ENCODE peak calls at places on chromosome 2, in six cellular contexts. One of them, this sample, is unnamed. For H3K9me3, the result is how much of the 10 kb centered on the place peaks cover.

GRCh38 chr2:36355157-36355889 is at the start of gene CRIM1:
- DNase-seq in neural progenitor cell: peak
- DNase-seq in cardiac muscle cell: peak
- DNase-seq in endodermal cell: peak
- DNase-seq in A549: peak
- DNase-seq in PC-3: peak
- DNase-seq in this sample: peak

GRCh38 chr2:196318517-196319377 is 147.4 kb upstream of the STK17B start:
- DNase-seq in A549: no peak
- DNase-seq in cardiac muscle cell: no peak
- DNase-seq in endodermal cell: no peak
- DNase-seq in neural progenitor cell: no peak
- DNase-seq in PC-3: no peak
- DNase-seq in this sample: no peak

GRCh38 chr2:120797421-120798289 is 62.0 kb downstream of the GLI2 start:
- DNase-seq in A549: no peak
- DNase-seq in PC-3: no peak
- DNase-seq in cardiac muscle cell: no peak
- DNase-seq in endodermal cell: peak
- DNase-seq in neural progenitor cell: peak
- DNase-seq in this sample: no peak

GRCh38 chr2:172232638-172233253 is 130.0 kb upstream of the DLX2 start:
- DNase-seq in cardiac muscle cell: no peak
- DNase-seq in PC-3: no peak
- DNase-seq in endodermal cell: peak
- DNase-seq in A549: no peak
- DNase-seq in neural progenitor cell: no peak
- DNase-seq in this sample: no peak

GRCh38 chr2:119387381-119388129 is 20.8 kb downstream of the DBI start:
- DNase-seq in endodermal cell: peak
- DNase-seq in cardiac muscle cell: peak
- DNase-seq in PC-3: no peak
- DNase-seq in A549: peak
- DNase-seq in neural progenitor cell: no peak
- DNase-seq in this sample: no peak

GRCh38 chr2:101311390-101312019 is 3.0 kb upstream of the RNF149 start:
- DNase-seq in cardiac muscle cell: no peak
- DNase-seq in neural progenitor cell: no peak
- DNase-seq in endodermal cell: no peak
- DNase-seq in PC-3: no peak
- DNase-seq in A549: no peak
- DNase-seq in this sample: no peak

GRCh38 chr2:118710481-118710880 is 137.0 kb downstream of the EN1 start:
- DNase-seq in cardiac muscle cell: no peak
- DNase-seq in A549: no peak
- DNase-seq in endodermal cell: peak
- DNase-seq in neural progenitor cell: no peak
- DNase-seq in PC-3: no peak
- DNase-seq in this sample: no peak

GRCh38 chr2:147980940-147981339 is 39.6 kb downstream of the ORC4 start:
- DNase-seq in PC-3: no peak
- DNase-seq in cardiac muscle cell: no peak
- DNase-seq in endodermal cell: no peak
- DNase-seq in A549: no peak
- DNase-seq in neural progenitor cell: no peak
- DNase-seq in this sample: no peak

GRCh38 chr2:157856157-157856455 is 20.0 kb downstream of the ACVR1 start:
- DNase-seq in PC-3: no peak
- DNase-seq in A549: no peak
- DNase-seq in endodermal cell: no peak
- DNase-seq in neural progenitor cell: no peak
- DNase-seq in cardiac muscle cell: no peak
- DNase-seq in this sample: no peak

GRCh38 chr2:144950874-144951560 is 431.1 kb upstream of the ZEB2 start:
- DNase-seq in neural progenitor cell: no peak
- DNase-seq in endodermal cell: no peak
- DNase-seq in cardiac muscle cell: peak
- DNase-seq in PC-3: peak
- DNase-seq in A549: peak
- DNase-seq in this sample: no peak

GRCh38 chr2:46179037-46179621 is 118.1 kb upstream of the EPAS1 start:
- DNase-seq in endodermal cell: peak
- DNase-seq in cardiac muscle cell: peak
- DNase-seq in A549: peak
- DNase-seq in neural progenitor cell: no peak
- DNase-seq in PC-3: peak
- DNase-seq in this sample: no peak

DNA sequence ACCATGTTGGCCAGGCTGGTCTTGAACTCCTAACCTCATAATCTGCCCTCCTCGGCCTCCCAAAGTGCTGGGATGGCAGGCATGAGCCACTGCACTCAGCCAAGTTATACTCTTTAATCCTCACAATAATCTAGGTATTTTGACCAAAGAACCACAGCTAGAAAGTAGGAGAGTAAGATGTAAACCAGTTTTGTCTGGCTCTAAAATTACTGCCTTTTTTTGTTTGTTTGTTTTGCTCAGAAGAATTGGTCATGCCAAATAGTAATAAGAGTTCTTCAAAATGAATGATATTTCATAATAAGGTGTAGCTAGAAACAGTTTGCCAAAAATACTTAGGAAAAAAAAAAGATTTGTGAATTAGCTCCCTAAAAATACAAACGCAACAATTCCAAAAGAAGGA is 36.7 kb downstream of the SCN2A start:
- DNase-seq in A549: no peak
- DNase-seq in endodermal cell: no peak
- DNase-seq in cardiac muscle cell: no peak
- DNase-seq in neural progenitor cell: no peak
- DNase-seq in PC-3: no peak
- DNase-seq in this sample: no peak
- TF ChIP-seq CTCF in A549: no peak
- TF ChIP-seq CTCF in endodermal cell: no peak
- TF ChIP-seq CTCF in cardiac muscle cell: no peak
- TF ChIP-seq CTCF in neural progenitor cell: no peak
- TF ChIP-seq CTCF in PC-3: no peak
- TF ChIP-seq CTCF in this sample: no peak

GRCh38 chr2:173606619-173607305 is 252.1 kb downstream of the CDCA7 start:
- DNase-seq in endodermal cell: no peak
- DNase-seq in cardiac muscle cell: no peak
- DNase-seq in neural progenitor cell: no peak
- DNase-seq in PC-3: no peak
- DNase-seq in A549: no peak
- DNase-seq in this sample: no peak
- H3K4me3 ChIP-seq in endodermal cell: no peak
- H3K4me3 ChIP-seq in cardiac muscle cell: no peak
- H3K4me3 ChIP-seq in neural progenitor cell: no peak
- H3K4me3 ChIP-seq in PC-3: no peak
- H3K4me3 ChIP-seq in A549: no peak
- H3K4me3 ChIP-seq in this sample: no peak

DNA sequence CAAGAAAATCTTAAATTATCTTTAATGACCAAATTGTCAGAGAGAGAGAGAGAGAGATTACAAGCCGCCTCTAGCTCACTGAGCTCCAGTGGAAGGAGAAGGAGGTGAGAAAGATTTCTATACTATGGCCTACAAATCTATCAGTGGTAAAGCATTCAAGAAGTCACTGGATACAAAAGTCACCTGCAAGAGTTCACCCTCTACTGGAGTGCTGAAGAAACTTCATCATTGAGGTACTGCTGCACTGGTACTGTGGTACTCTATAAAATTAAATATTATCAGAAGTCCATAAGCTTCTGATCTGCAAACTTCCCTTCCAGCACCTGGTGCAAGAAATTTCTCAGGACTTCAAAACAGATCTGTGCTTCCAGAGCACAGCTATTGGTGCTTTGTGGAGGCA is 48.3 kb upstream of the AGPS start:
- DNase-seq in endodermal cell: no peak
- DNase-seq in PC-3: peak
- DNase-seq in cardiac muscle cell: no peak
- DNase-seq in neural progenitor cell: no peak
- DNase-seq in A549: peak
- DNase-seq in this sample: no peak
- H3K9me3 ChIP-seq in endodermal cell: under half
- H3K9me3 ChIP-seq in PC-3: under half
- H3K9me3 ChIP-seq in cardiac muscle cell: under half
- H3K9me3 ChIP-seq in neural progenitor cell: under half
- H3K9me3 ChIP-seq in A549: under half
- H3K9me3 ChIP-seq in this sample: under half

GRCh38 chr2:222318712-222319575 is 20.1 kb upstream of the PAX3 start:
- DNase-seq in PC-3: no peak
- DNase-seq in cardiac muscle cell: peak
- DNase-seq in A549: peak
- DNase-seq in endodermal cell: peak
- DNase-seq in neural progenitor cell: peak
- DNase-seq in this sample: no peak

GRCh38 chr2:222315443-222316121 is 16.8 kb upstream of the PAX3 start:
- DNase-seq in neural progenitor cell: no peak
- DNase-seq in PC-3: no peak
- DNase-seq in cardiac muscle cell: no peak
- DNase-seq in A549: no peak
- DNase-seq in endodermal cell: no peak
- DNase-seq in this sample: no peak

GRCh38 chr2:222319576-222320440 is 21.0 kb upstream of the PAX3 start:
- DNase-seq in A549: peak
- DNase-seq in PC-3: no peak
- DNase-seq in endodermal cell: peak
- DNase-seq in cardiac muscle cell: peak
- DNase-seq in neural progenitor cell: no peak
- DNase-seq in this sample: no peak

GRCh38 chr2:222320441-222321395 is 21.9 kb upstream of the PAX3 start:
- DNase-seq in neural progenitor cell: peak
- DNase-seq in PC-3: no peak
- DNase-seq in A549: no peak
- DNase-seq in endodermal cell: peak
- DNase-seq in cardiac muscle cell: peak
- DNase-seq in this sample: no peak

DNA sequence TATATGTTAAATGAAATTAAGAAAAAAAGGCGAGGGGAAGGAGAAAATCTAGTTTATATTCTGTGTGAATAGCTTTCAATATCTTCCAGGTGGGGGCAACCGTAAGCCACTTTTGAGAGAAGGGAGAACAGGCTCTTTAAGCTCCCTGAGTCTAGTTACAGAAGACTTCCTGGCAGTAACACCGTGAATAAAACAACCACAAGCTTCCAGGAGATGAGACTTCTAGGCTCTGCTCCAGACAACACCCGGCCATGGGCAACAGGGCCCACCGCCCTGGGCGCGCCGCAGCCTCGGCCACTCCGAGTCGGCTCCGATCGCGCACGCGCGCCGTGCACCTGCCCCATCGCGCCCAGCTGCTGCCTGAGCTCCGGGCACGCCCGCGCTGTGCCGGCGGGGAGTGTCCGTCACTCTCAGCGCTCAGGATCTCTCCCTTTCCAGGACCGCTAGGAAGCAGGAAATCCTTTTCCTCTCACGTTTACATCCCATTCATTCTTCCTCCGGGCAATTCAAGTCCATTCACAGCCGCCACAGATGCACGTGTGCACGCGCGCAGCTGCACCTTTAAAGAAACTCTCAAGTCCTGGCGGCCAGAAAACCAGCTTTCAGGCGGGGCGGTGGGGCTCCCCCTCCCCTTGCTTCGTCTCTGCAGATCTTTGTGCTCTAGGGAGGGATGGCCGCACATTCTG is 19.4 kb upstream of the PAX3 start:
- DNase-seq in neural progenitor cell: peak
- DNase-seq in PC-3: peak
- DNase-seq in endodermal cell: peak
- DNase-seq in A549: peak
- DNase-seq in cardiac muscle cell: peak
- DNase-seq in this sample: peak
- TF ChIP-seq CTCF in neural progenitor cell: peak
- TF ChIP-seq CTCF in PC-3: peak
- TF ChIP-seq CTCF in endodermal cell: peak
- TF ChIP-seq CTCF in A549: peak
- TF ChIP-seq CTCF in cardiac muscle cell: peak
- TF ChIP-seq CTCF in this sample: peak